ENCODE peak calls at places on chromosomes 7 and 10, in six cellular contexts. P is ovary, C is heart right ventricle, Y is GM23338, F is GM23248, J is heart left ventricle. G is an unnamed sample.

GRCh38 chr10:71293446-71294090 is 25.5 kb upstream of the SLC29A3 start:
- DNase-seq in F (no peak), C (no peak), P (no peak), J (peak; percentile 26), Y (no peak), G (no peak)

GRCh38 chr10:101972761-101973160 is 83.2 kb downstream of the ARMH3 start:
- DNase-seq in J (no peak), Y (no peak), P (no peak), F (no peak), C (no peak), G (no peak)

GRCh38 chr7:44638611-44639557 is 32.5 kb downstream of the OGDH start:
- DNase-seq in J (peak; percentile 78), F (peak; percentile 81), C (peak; percentile 54), Y (peak; percentile 53), P (peak; percentile 44), G (peak; percentile 60)

GRCh38 chr10:62082729-62083412 is 181.4 kb downstream of the ARID5B start:
- DNase-seq in F (peak; percentile 64), P (no peak), C (peak; percentile 43), J (no peak), Y (no peak), G (peak; percentile 82)

GRCh38 chr7:128344431-128344774 is 695 bp upstream of the RBM28 start:
- DNase-seq in C (no peak), P (no peak), Y (no peak), F (no peak), J (no peak), G (no peak)

GRCh38 chr10:63521389-63522128 is at the start of gene REEP3:
- DNase-seq in F (peak; percentile 91), P (peak; percentile 78), J (peak; percentile 76), C (peak; percentile 68), Y (peak; percentile 91), G (peak; percentile 60)

GRCh38 chr10:124000792-124001201 is 92.6 kb downstream of the CHST15 start:
- DNase-seq in C (peak; percentile 2), Y (no peak), J (no peak), P (peak; percentile 14), F (peak; percentile 76), G (no peak)

GRCh38 chr7:76292206-76292573 is 10.3 kb upstream of the HSPB1 start:
- DNase-seq in P (no peak), C (no peak), F (peak; percentile 65), Y (no peak), J (no peak), G (no peak)

GRCh38 chr10:77512219-77512578 is 125.4 kb downstream of the KCNMA1 start:
- DNase-seq in F (peak; percentile 60), C (no peak), P (no peak), J (no peak), Y (no peak), G (no peak)

GRCh38 chr10:34292178-34292565 is 522.9 kb downstream of the PARD3 start:
- DNase-seq in J (no peak), P (no peak), F (no peak), C (no peak), Y (no peak), G (no peak)

GRCh38 chr10:8171008-8171407 is 116.5 kb downstream of the GATA3 start:
- DNase-seq in J (no peak), F (no peak), C (no peak), Y (no peak), P (no peak), G (no peak)

GRCh38 chr7:64581929-64582894 is 19.3 kb upstream of the ZNF680 start:
- DNase-seq in C (no peak), J (no peak), P (no peak), F (no peak), Y (no peak), G (no peak)

GRCh38 chr7:75915416-75916156 is 631 bp downstream of the POR start:
- DNase-seq in P (no peak), C (peak; percentile 15), F (peak; percentile 55), Y (peak; percentile 64), J (no peak), G (no peak)

GRCh38 chr7:105756402-105756801 is 120.0 kb downstream of the ATXN7L1 start:
- DNase-seq in J (no peak), P (no peak), F (no peak), C (no peak), Y (no peak), G (no peak)

GRCh38 chr7:116236020-116236630 is 25.8 kb downstream of the TES start:
- DNase-seq in P (no peak), Y (peak; percentile 67), J (no peak), C (peak; percentile 61), F (peak; percentile 77), G (peak; percentile 39)

GRCh38 chr7:31323101-31323500 is 17.4 kb downstream of the NEUROD6 start:
- DNase-seq in F (no peak), P (no peak), Y (no peak), J (no peak), C (no peak), G (no peak)

GRCh38 chr7:47149208-47149864 is 432.6 kb downstream of the TNS3 start:
- DNase-seq in F (no peak), Y (no peak), J (no peak), P (no peak), C (no peak), G (no peak)

GRCh38 chr7:122148878-122149277 is 4.8 kb upstream of the AASS start:
- DNase-seq in P (no peak), F (no peak), Y (peak; percentile 65), J (no peak), C (no peak), G (no peak)

GRCh38 chr10:82463165-82463564 is 588.2 kb downstream of the NRG3 start:
- DNase-seq in C (no peak), P (no peak), Y (no peak), J (no peak), F (no peak), G (no peak)

GRCh38 chr7:157007470-157008066 is 2.9 kb downstream of the MNX1 start:
- DNase-seq in F (no peak), Y (peak; percentile 48), P (no peak), C (no peak), J (no peak), G (no peak)

GRCh38 chr10:78886129-78886528 is 182.6 kb upstream of the ZMIZ1 start:
- DNase-seq in C (no peak), J (no peak), Y (no peak), P (no peak), F (no peak), G (no peak)

GRCh38 chr7:135147899-135148721 is at the start of gene TMEM140:
- DNase-seq in F (peak; percentile 70), P (peak; percentile 42), Y (no peak), J (no peak), C (peak; percentile 57), G (peak; percentile 26)

GRCh38 chr10:126119591-126119990 is 223.2 kb downstream of the FANK1 start:
- DNase-seq in F (peak; percentile 56), J (no peak), C (no peak), P (no peak), Y (no peak), G (no peak)

GRCh38 chr7:6608794-6609193 is 6.6 kb upstream of the ZNF853 start:
- DNase-seq in J (no peak), C (no peak), P (no peak), Y (no peak), F (no peak), G (no peak)

GRCh38 chr10:110147961-110148360 is 59.4 kb upstream of the MXI1 start:
- DNase-seq in C (no peak), J (no peak), Y (no peak), F (no peak), P (no peak), G (no peak)

GRCh38 chr7:137992738-137993394 is 9.0 kb downstream of the CREB3L2 start:
- DNase-seq in Y (no peak), C (peak; percentile 69), J (peak; percentile 68), P (peak; percentile 59), F (peak; percentile 95), G (no peak)

GRCh38 chr7:44231088-44231487 is 30.3 kb downstream of the YKT6 start:
- DNase-seq in C (no peak), Y (no peak), F (no peak), P (no peak), J (no peak), G (no peak)

GRCh38 chr10:42836096-42836495 is 53.5 kb downstream of the BMS1 start:
- DNase-seq in J (no peak), Y (peak; percentile 58), C (no peak), F (no peak), P (no peak), G (no peak)

GRCh38 chr7:14888904-14889482 is 13.6 kb downstream of the DGKB start:
- DNase-seq in J (no peak), P (no peak), C (no peak), F (peak; percentile 14), Y (no peak), G (no peak)

GRCh38 chr7:28408974-28409715 is 3.2 kb upstream of the CREB5 start:
- DNase-seq in F (peak; percentile 99), J (peak; percentile 97), C (peak; percentile 98), P (peak; percentile 90), Y (peak; percentile 96), G (peak; percentile 37)

GRCh38 chr7:48113270-48113669 is 24.2 kb downstream of the UPP1 start:
- DNase-seq in F (no peak), P (no peak), C (no peak), Y (no peak), J (no peak), G (no peak)

GRCh38 chr10:43407576-43408330 is 1.2 kb downstream of the HNRNPF start:
- DNase-seq in P (peak; percentile 91), F (peak; percentile 98), C (peak; percentile 92), Y (peak; percentile 86), J (peak; percentile 94), G (peak; percentile 88)

GRCh38 chr7:17849504-17849903 is 90.8 kb downstream of the SNX13 start:
- DNase-seq in P (no peak), F (peak; percentile 40), Y (no peak), J (no peak), C (no peak), G (no peak)

DNA sequence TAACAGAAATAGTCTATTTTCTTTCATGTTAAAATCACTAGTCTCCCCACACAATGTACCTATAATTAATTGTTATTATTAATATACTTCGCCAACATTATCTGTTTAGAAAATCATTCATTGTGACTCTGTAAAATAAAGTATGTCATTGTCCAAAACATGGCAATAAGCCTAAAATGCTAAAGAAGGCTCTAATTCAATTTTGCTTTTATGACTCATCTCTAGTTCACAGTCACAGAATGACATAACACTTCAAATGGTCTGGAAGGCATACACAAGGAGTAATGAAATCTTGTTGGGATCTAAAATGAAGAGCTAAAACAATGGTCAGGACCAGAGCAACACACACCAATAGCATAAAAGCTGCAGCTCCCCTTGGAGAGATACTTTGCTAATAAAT is 505.8 kb downstream of the GPAM start:
- DNase-seq in P (no peak), J (no peak), F (peak; percentile 81), C (no peak), Y (no peak), G (no peak)
- H3K4me3 ChIP-seq in P (no peak overlapping the region), J (no peak overlapping the region), F (no peak overlapping the region), C (no peak overlapping the region), Y (no peak overlapping the region), G (no peak overlapping the region)

GRCh38 chr10:17655009-17655408 is 11.1 kb downstream of the STAM start:
- DNase-seq in Y (no peak), C (no peak), F (no peak), J (no peak), P (no peak), G (no peak)
- H3K4me3 ChIP-seq in Y (no peak overlapping the region), C (no peak overlapping the region), F (no peak overlapping the region), J (no peak overlapping the region), P (no peak overlapping the region), G (no peak overlapping the region)

GRCh38 chr10:13930123-13930522 is 343.4 kb downstream of the PRPF18 start:
- DNase-seq in J (no peak), P (no peak), Y (no peak), F (no peak), C (no peak), G (peak; percentile 88)
- H3K4me3 ChIP-seq in J (no peak overlapping the region), P (no peak overlapping the region), Y (no peak overlapping the region), F (no peak overlapping the region), C (no peak overlapping the region), G (no peak overlapping the region)

GRCh38 chr10:6045600-6046457 is 16.3 kb downstream of the IL2RA start:
- DNase-seq in F (no peak), Y (no peak), C (peak; percentile 1), J (no peak), P (no peak), G (no peak)
- H3K4me3 ChIP-seq in F (no peak overlapping the region), Y (no peak overlapping the region), C (no peak overlapping the region), J (no peak overlapping the region), P (no peak overlapping the region), G (no peak overlapping the region)

G was measured in Jurkat, Clone E6-1.